ENCODE peak calls at places on chromosomes 4 and X, in five cellular contexts. S is HCT116, M is HepG2, P is transverse colon, K is breast epithelium. J is an unnamed sample.

GRCh38 chr4:154911608-154912098 is 130.6 kb downstream of the RBM46 start:
- DNase-seq in K (no peak), P (no peak), S (no peak), M (no peak), J (peak; percentile 4)

GRCh38 chr4:115292320-115293092 is 179.1 kb upstream of the NDST4 start:
- DNase-seq in K (no peak), P (no peak), M (no peak), S (no peak), J (no peak)

GRCh38 chr4:13920901-13921300 is 293.4 kb upstream of the BOD1L1 start:
- DNase-seq in K (no peak), P (peak; percentile 24), S (no peak), M (peak; percentile 16), J (no peak)

GRCh38 chr4:3829954-3830773 is 64.0 kb downstream of the ADRA2C start:
- DNase-seq in K (no peak), P (no peak), M (peak; percentile 79), S (no peak), J (no peak)

GRCh38 chrX:634306-634958 is 3.8 kb downstream of the SHOX start:
- DNase-seq in P (no peak), M (no peak), S (no peak), K (no peak), J (no peak)

GRCh38 chr4:40328383-40328782 is 6.8 kb upstream of the CHRNA9 start:
- DNase-seq in M (no peak), S (no peak), K (no peak), P (no peak), J (no peak)

GRCh38 chr4:150167054-150167453 is 88.8 kb downstream of the DCLK2 start:
- DNase-seq in K (no peak), S (no peak), P (no peak), M (no peak), J (no peak)

GRCh38 chr4:7747062-7747385 is 192.6 kb downstream of the AFAP1 start:
- DNase-seq in M (no peak), K (no peak), S (no peak), P (peak; percentile 24), J (no peak)

GRCh38 chrX:82591421-82591820 is 916.7 kb upstream of the POU3F4 start:
- DNase-seq in S (no peak), P (no peak), K (no peak), M (no peak), J (no peak)

GRCh38 chrX:19904778-19905367 is 17.5 kb upstream of the SH3KBP1 start:
- DNase-seq in P (no peak), K (no peak), S (peak; percentile 34), M (peak; percentile 31), J (no peak)

GRCh38 chr4:143185253-143186107 is 763 bp downstream of the USP38 start:
- DNase-seq in K (peak; percentile 52), P (peak; percentile 16), M (peak; percentile 16), S (no peak), J (no peak)

GRCh38 chr4:71941001-71941400 is 90.8 kb upstream of the NPFFR2 start:
- DNase-seq in P (peak; percentile 8), S (peak; percentile 1), K (no peak), M (peak; percentile 1), J (no peak)

GRCh38 chr4:150209140-150209829 is 131.0 kb downstream of the DCLK2 start:
- DNase-seq in M (peak; percentile 41), S (peak; percentile 49), P (peak; percentile 69), K (peak; percentile 60), J (peak; percentile 36)

GRCh38 chr4:17168571-17168970 is 270.1 kb upstream of the LDB2 start:
- DNase-seq in S (no peak), P (no peak), K (no peak), M (no peak), J (no peak)

GRCh38 chr4:168632246-168632832 is 135.5 kb downstream of the PALLD start:
- DNase-seq in P (no peak), M (no peak), S (no peak), K (no peak), J (no peak)

GRCh38 chr4:186699881-186700397 is 23.7 kb downstream of the FAT1 start:
- DNase-seq in P (no peak), S (no peak), K (no peak), M (no peak), J (no peak)

GRCh38 chrX:74133156-74133796 is 170.7 kb upstream of the ZCCHC13 start:
- DNase-seq in P (no peak), K (no peak), S (peak; percentile 10), M (peak; percentile 46), J (no peak)

GRCh38 chr4:15848191-15848842 is 70.2 kb downstream of the CD38 start:
- DNase-seq in S (peak; percentile 10), P (no peak), M (no peak), K (no peak), J (no peak)

GRCh38 chr4:69984030-69984443 is 11.7 kb upstream of the STATH start:
- DNase-seq in S (no peak), M (peak; percentile 79), P (no peak), K (no peak), J (peak; percentile 26)

GRCh38 chrX:19839770-19840254 is 47.6 kb downstream of the SH3KBP1 start:
- DNase-seq in P (no peak), M (no peak), K (no peak), S (peak; percentile 72), J (no peak)

GRCh38 chr4:88240297-88240714 is 44.1 kb downstream of the PPM1K start:
- DNase-seq in P (peak; percentile 15), S (no peak), M (no peak), K (no peak), J (no peak)

GRCh38 chrX:120476714-120477113 is 7.6 kb upstream of the LAMP2 start:
- DNase-seq in S (no peak), P (no peak), K (no peak), M (no peak), J (no peak)

GRCh38 chr4:61395754-61396153 is 195.6 kb downstream of the ADGRL3 start:
- DNase-seq in S (no peak), M (no peak), K (no peak), P (no peak), J (no peak)

GRCh38 chr4:15695240-15695699 is 7.6 kb upstream of the BST1 start:
- DNase-seq in M (no peak), P (no peak), K (no peak), S (peak; percentile 68), J (no peak)

GRCh38 chrX:67596839-67597790 is 53.3 kb downstream of the AR start:
- DNase-seq in M (no peak), K (no peak), P (no peak), S (no peak), J (peak; percentile 33)

GRCh38 chrX:100720301-100720700 is 11.6 kb downstream of the SYTL4 start:
- DNase-seq in K (no peak), S (no peak), M (no peak), P (no peak), J (no peak)

GRCh38 chr4:14787894-14788293 is 214.4 kb upstream of the CPEB2 start:
- DNase-seq in S (no peak), K (no peak), M (no peak), P (peak; percentile 14), J (no peak)

GRCh38 chr4:28518781-28519180 is 1658.1 kb downstream of the STIM2 start:
- DNase-seq in K (no peak), S (no peak), M (no peak), P (no peak), J (no peak)

GRCh38 chr4:45477311-45477733 is 646.5 kb downstream of the GABRG1 start:
- DNase-seq in K (no peak), M (no peak), P (no peak), S (no peak), J (peak; percentile 71)
- TF ChIP-seq POLR2AphosphoS5 in K (no peak), M (no peak), P (no peak), S (no peak), J (no peak)

DNA sequence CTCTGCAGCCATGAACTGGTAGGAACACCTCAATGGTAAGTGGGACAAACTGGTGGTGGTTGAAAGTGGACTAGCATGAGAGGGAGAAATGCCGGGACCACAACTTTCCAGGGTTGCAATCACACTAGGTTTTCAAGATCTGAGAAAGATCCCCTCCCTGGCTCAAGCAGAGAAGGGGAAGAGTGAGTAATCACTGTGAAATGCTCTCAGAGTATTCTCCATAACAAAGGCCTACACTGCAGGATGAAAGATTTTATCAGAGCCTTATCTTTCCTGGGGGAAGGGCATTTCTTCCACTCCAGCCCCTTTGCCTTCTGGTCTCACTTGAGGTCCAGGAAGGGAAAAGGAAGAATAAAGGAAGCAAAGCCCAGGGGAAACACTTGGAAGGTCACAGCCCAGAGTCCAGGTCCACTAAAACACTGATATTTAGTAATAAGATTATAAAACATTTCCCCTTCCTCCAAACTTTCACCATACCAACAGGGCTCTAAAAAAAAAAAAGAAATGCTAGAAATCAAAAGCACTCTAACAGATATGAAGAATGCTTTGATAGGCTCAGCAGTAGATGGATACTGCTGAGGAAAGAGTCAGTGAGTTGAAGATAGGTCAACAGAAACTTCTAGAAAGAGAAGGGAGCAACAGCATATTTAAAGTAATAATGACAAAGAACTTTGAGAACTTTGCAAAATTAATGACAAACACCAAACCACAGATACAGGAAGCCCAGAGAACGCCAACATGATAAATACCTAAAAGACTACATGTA is 95.9 kb downstream of the WDFY3 start:
- DNase-seq in M (peak; percentile 9), P (no peak), S (peak; percentile 50), K (no peak), J (no peak)
- TF ChIP-seq POLR2A in M (no peak), P (no peak), S (no peak), K (no peak), J (no peak)

GRCh38 chrX:40402771-40403533 is 177.8 kb upstream of the ATP6AP2 start:
- DNase-seq in P (peak; percentile 21), S (no peak), M (no peak), K (no peak), J (peak; percentile 50)
- TF ChIP-seq POLR2AphosphoS5 in P (peak; percentile 41), S (no peak), M (no peak), K (no peak), J (no peak)

GRCh38 chr4:25160714-25161598 is 707 bp upstream of the SEPSECS start:
- DNase-seq in M (peak; percentile 32), P (no peak), S (no peak), K (no peak), J (no peak)

GRCh38 chr4:25161599-25161960 is 1.3 kb upstream of the SEPSECS start:
- DNase-seq in K (no peak), M (no peak), P (no peak), S (no peak), J (peak; percentile 23)

GRCh38 chr4:25162566-25162965 is 2.3 kb upstream of the SEPSECS start:
- DNase-seq in P (no peak), S (no peak), M (no peak), K (no peak), J (no peak)

GRCh38 chr4:25158817-25159216 is 1.4 kb downstream of the SEPSECS start:
- DNase-seq in K (no peak), S (no peak), P (no peak), M (no peak), J (no peak)

DNA sequence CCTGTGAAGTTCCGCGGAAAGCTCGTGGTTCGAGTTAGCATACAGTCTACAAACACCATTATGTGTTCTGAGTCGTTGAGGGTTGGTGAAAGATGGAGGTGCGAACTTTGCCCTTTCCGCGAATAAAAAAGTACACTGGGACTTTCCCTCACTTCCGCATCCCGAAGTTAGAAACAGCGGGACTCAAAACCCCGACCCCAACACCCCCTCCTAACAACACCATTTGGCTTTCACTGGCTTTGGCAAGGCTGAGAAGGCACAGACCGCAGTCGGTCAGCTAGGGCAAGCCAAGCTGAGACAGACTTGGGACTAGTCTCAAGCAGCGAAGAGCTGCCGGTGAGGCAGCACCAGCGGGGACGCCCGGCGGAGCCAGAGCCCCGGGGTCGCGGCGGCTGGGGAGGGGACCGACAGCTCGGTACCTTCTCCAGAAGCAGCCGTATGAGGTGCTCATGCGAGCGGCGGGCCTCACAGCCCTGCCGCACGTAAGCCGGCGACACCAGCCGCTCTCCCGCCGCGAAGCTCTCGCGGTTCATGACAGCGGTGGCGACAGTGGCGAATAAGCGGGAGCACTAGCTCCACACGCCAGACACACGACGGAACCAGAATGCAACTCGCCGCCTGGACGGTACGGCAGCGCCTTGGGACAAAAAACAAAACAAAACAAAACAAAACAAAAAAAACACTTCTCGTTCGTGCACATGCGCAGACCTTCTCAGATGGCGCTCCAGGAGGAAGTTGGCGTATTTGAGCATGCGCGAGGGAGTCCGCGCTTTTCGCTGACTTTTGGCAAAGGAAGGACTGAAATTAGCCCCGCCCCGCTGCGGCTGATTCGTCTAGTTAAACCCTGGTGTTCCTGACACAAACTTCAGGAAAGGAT is at the start of gene SEPSECS:
- DNase-seq in M (peak; percentile 97), K (peak; percentile 98), S (peak; percentile 96), P (peak; percentile 99), J (peak; percentile 98)
- TF ChIP-seq POLR2A in M (peak; percentile 91), K (peak; percentile 27), S (peak; percentile 90), P (peak; percentile 94), J (peak; percentile 89)

J was measured in upper lobe of left lung.